ENCODE peak calls at places on chromosomes 2 and 18, in seven cellular contexts. W, U, M, N, T, B and A are unnamed samples. For H3K36me3, the result is how much of the 10 kb centered on the place peaks cover.

GRCh38 chr2:215772634-215773563 is 240.5 kb downstream of the MREG start:
- DNase-seq in W (no peak), U (no peak), M (no peak), N (no peak), T (no peak), B (no peak), A (no peak)

GRCh38 chr2:55581435-55581834 is 36.0 kb downstream of the PPP4R3B start:
- DNase-seq in W (no peak), U (no peak), M (no peak), N (no peak), T (no peak), B (peak), A (no peak)

GRCh38 chr2:45301307-45302010 is 292.2 kb upstream of the SIX2 start:
- DNase-seq in W (no peak), U (no peak), M (no peak), N (no peak), T (no peak), B (no peak), A (no peak)

GRCh38 chr2:705971-706511 is 28.8 kb upstream of the TMEM18 start:
- DNase-seq in W (no peak), U (no peak), M (no peak), N (no peak), T (no peak), B (no peak), A (no peak)

GRCh38 chr18:9861933-9862332 is 23.8 kb upstream of the TXNDC2 start:
- DNase-seq in W (no peak), U (no peak), M (no peak), N (no peak), T (no peak), B (no peak), A (no peak)

GRCh38 chr18:43863180-43863579 is 585.9 kb upstream of the SYT4 start:
- DNase-seq in W (peak), U (no peak), M (no peak), N (no peak), T (no peak), B (no peak), A (no peak)

GRCh38 chr2:213232649-213233437 is 51.4 kb upstream of the SPAG16 start:
- DNase-seq in W (no peak), U (peak), M (no peak), N (peak), T (no peak), B (no peak), A (no peak)

GRCh38 chr18:79982736-79983135 is 5.6 kb downstream of the TXNL4A start:
- DNase-seq in W (no peak), U (no peak), M (no peak), N (no peak), T (no peak), B (no peak), A (no peak)

GRCh38 chr2:145123606-145124005 is 603.7 kb upstream of the ZEB2 start:
- DNase-seq in W (no peak), U (no peak), M (peak), N (no peak), T (peak), B (no peak), A (no peak)

GRCh38 chr2:173583196-173583595 is 228.5 kb downstream of the CDCA7 start:
- DNase-seq in W (no peak), U (no peak), M (no peak), N (no peak), T (no peak), B (no peak), A (no peak)

GRCh38 chr18:59631583-59632181 is 65.5 kb downstream of the CCBE1 start:
- DNase-seq in W (no peak), U (no peak), M (no peak), N (no peak), T (no peak), B (peak), A (no peak)

GRCh38 chr2:64781991-64782390 is 128.3 kb upstream of the SERTAD2 start:
- DNase-seq in W (no peak), U (no peak), M (no peak), N (no peak), T (no peak), B (no peak), A (no peak)

GRCh38 chr2:172096661-172097547 is 5.8 kb downstream of the DLX2 start:
- DNase-seq in W (no peak), U (no peak), M (no peak), N (no peak), T (no peak), B (no peak), A (no peak)

GRCh38 chr2:226354434-226354833 is 445.2 kb downstream of the IRS1 start:
- DNase-seq in W (no peak), U (no peak), M (peak), N (no peak), T (no peak), B (no peak), A (no peak)

GRCh38 chr2:114192362-114192761 is 250.1 kb upstream of the DPP10 start:
- DNase-seq in W (no peak), U (no peak), M (no peak), N (no peak), T (no peak), B (no peak), A (no peak)

GRCh38 chr2:234919711-234920110 is 32.1 kb upstream of the SH3BP4 start:
- DNase-seq in W (no peak), U (no peak), M (no peak), N (no peak), T (no peak), B (no peak), A (no peak)

GRCh38 chr2:144785253-144785652 is 265.3 kb upstream of the ZEB2 start:
- DNase-seq in W (no peak), U (no peak), M (no peak), N (no peak), T (no peak), B (no peak), A (no peak)

GRCh38 chr2:170597705-170598420 is 117.3 kb upstream of the SP5 start:
- DNase-seq in W (no peak), U (no peak), M (no peak), N (no peak), T (no peak), B (no peak), A (no peak)

GRCh38 chr2:132588576-132588975 is 81.4 kb downstream of the LYPD1 start:
- DNase-seq in W (no peak), U (no peak), M (no peak), N (no peak), T (peak), B (no peak), A (peak)

GRCh38 chr2:165833156-165833555 is 39.1 kb upstream of the GALNT3 start:
- DNase-seq in W (no peak), U (no peak), M (no peak), N (no peak), T (no peak), B (no peak), A (no peak)

GRCh38 chr2:216194561-216194960 is 85.4 kb downstream of the XRCC5 start:
- DNase-seq in W (no peak), U (no peak), M (no peak), N (no peak), T (no peak), B (no peak), A (no peak)

GRCh38 chr18:3442894-3443293 is 7.1 kb upstream of the TGIF1 start:
- DNase-seq in W (peak), U (no peak), M (no peak), N (no peak), T (no peak), B (no peak), A (no peak)

DNA sequence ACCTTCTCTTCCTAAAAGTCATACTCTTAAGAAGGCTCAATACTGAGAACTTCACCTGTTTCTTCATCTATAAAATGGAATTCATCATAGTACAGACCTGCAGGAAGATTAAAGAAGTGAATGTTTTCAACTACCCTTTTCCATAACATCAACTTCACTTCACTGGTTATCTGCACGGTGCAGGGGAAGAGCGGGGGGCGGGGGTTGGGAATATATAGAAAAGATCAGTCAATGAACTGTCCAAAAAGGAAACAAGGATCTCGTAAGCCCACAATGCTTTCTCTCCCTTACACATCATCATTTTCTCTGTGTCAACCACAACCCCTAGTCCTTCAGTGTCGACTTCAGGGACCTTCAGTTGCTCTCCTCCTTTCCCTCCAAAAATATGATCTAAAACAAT is 5.1 kb downstream of the MBOAT2 start:
- DNase-seq in W (no peak), U (no peak), M (no peak), N (no peak), T (no peak), B (no peak), A (no peak)
- H3K27ac ChIP-seq in W (no peak), U (no peak), M (no peak), N (no peak), T (no peak), B (no peak), A (no peak)

GRCh38 chr2:138514173-138514572 is 12.6 kb downstream of the SPOPL start:
- DNase-seq in W (no peak), U (no peak), M (no peak), N (no peak), T (no peak), B (no peak), A (no peak)

GRCh38 chr2:138512672-138513071 is 11.1 kb downstream of the SPOPL start:
- DNase-seq in W (no peak), U (no peak), M (no peak), N (no peak), T (no peak), B (peak), A (no peak)

GRCh38 chr2:138515084-138515483 is 13.5 kb downstream of the SPOPL start:
- DNase-seq in W (no peak), U (no peak), M (no peak), N (no peak), T (no peak), B (peak), A (no peak)

GRCh38 chr2:138518860-138519259 is 17.3 kb downstream of the SPOPL start:
- DNase-seq in W (no peak), U (no peak), M (no peak), N (no peak), T (no peak), B (no peak), A (no peak)

GRCh38 chr2:138516030-138516704 is 14.6 kb downstream of the SPOPL start:
- DNase-seq in W (no peak), U (no peak), M (no peak), N (no peak), T (no peak), B (peak), A (no peak)
- TF ChIP-seq POLR2A in W (no peak), U (no peak), M (no peak), N (no peak), T (no peak), B (no peak), A (no peak)

GRCh38 chr2:160294339-160294803 is 94.3 kb upstream of the ITGB6 start:
- DNase-seq in W (peak), U (peak), M (peak), N (no peak), T (peak), B (no peak), A (no peak)

GRCh38 chr2:160291382-160291781 is 91.3 kb upstream of the ITGB6 start:
- DNase-seq in W (no peak), U (no peak), M (no peak), N (no peak), T (no peak), B (no peak), A (no peak)

GRCh38 chr2:160293401-160293911 is 93.4 kb upstream of the ITGB6 start:
- DNase-seq in W (no peak), U (no peak), M (no peak), N (no peak), T (no peak), B (no peak), A (no peak)

GRCh38 chr2:160290590-160290989 is 90.5 kb upstream of the ITGB6 start:
- DNase-seq in W (no peak), U (no peak), M (no peak), N (no peak), T (no peak), B (no peak), A (no peak)

DNA sequence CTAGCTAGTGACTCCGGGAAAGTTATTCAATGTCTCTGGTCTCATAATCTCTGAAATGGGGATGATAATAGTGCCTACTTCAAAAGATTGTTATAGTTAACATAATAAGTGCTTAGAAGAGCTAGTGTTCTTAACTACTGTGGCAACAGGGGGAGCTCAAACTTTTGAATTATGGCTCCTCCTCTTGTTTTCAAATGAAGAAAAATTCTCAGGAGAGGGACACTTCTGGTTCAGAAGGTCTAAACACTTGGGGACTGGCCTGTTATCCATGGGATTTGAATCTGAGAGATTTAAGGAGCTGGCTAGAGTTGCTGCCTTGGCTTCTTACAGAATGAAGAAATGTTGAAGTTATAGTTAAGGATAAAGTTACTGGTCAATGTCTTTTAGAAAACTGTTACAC is 92.2 kb upstream of the ITGB6 start:
- DNase-seq in W (no peak), U (no peak), M (no peak), N (no peak), T (no peak), B (peak), A (no peak)
- H3K36me3 ChIP-seq in W (under half), U (under half), M (half or more), N (under half), T (under half), B (under half), A (under half)

GRCh38 chr2:181348091-181348837 is 108.9 kb upstream of the ITGA4 start:
- DNase-seq in W (no peak), U (no peak), M (no peak), N (no peak), T (no peak), B (no peak), A (no peak)
- H3K27ac ChIP-seq in W (no peak), U (no peak), M (no peak), N (no peak), T (no peak), B (no peak), A (no peak)

GRCh38 chr2:197197808-197198409 is 112.7 kb downstream of the ANKRD44 start:
- DNase-seq in W (no peak), U (no peak), M (no peak), N (no peak), T (no peak), B (no peak), A (no peak)
- TF ChIP-seq POLR2A in W (no peak), U (no peak), M (no peak), N (no peak), T (no peak), B (no peak), A (no peak)

DNA sequence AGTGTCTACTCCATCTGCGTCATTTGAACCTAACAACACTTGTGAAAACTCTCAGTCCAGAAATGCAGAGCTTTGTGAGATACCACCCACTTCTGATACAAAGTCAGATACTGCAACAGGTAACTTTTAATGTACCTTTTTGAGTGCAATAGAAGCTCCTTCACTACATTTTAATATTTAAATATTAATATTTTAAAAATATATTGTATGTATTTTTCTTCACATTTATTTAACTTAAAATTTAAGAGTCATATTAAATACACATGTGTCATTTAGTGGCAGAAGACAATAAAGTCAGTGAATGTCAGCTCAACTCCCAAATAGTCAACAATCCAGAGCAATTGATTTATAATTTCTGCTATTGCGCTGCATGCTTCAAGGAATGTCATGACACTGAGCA is 13.9 kb downstream of the UBXN4 start:
- DNase-seq in W (no peak), U (no peak), M (no peak), N (no peak), T (no peak), B (no peak), A (no peak)
- H3K36me3 ChIP-seq in W (under half), U (under half), M (half or more), N (under half), T (under half), B (half or more), A (half or more)

DNA sequence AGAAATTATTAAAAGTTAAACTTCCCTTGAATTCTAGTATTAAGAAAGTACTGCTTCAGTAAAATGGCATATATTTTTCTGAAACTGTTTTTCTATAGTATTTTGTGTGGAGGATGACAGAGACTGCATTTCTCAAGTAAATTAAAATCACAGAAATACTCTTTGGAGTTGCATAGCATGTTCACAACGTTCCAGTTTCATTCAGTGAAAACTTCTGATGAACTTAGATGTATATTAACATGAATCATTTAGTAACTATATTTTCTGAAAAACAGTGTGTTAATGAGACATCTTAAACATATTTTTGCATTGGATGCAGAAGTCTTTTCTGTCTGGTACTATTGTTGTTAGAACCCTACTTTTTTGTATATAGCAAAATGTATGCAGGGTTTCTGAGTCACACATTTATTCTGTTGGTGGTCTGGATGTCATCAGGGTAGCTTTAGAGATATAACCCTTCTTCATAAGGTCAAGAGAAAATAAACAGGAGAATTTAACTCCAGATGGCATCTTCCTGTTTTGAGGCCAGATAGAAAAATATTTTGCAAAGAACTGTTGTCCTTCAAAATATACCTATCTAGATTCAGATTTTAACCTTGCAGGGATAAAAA is 5.1 kb downstream of the COL3A1 start:
- DNase-seq in W (no peak), U (no peak), M (no peak), N (no peak), T (no peak), B (no peak), A (no peak)
- H3K27ac ChIP-seq in W (no peak), U (peak), M (peak), N (no peak), T (no peak), B (no peak), A (peak)

GRCh38 chr2:241509408-241509784 is 1.0 kb upstream of the STK25 start:
- DNase-seq in W (no peak), U (no peak), M (no peak), N (no peak), T (no peak), B (no peak), A (peak)

GRCh38 chr2:241508240-241508509 is 209 bp downstream of the STK25 start:
- DNase-seq in W (peak), U (no peak), M (no peak), N (no peak), T (no peak), B (no peak), A (no peak)

GRCh38 chr2:241508510-241509407 is at the start of gene STK25:
- DNase-seq in W (peak), U (peak), M (peak), N (peak), T (peak), B (peak), A (peak)

GRCh38 chr2:241506793-241507429 is 1.5 kb downstream of the STK25 start:
- DNase-seq in W (no peak), U (no peak), M (no peak), N (peak), T (no peak), B (no peak), A (no peak)

DNA sequence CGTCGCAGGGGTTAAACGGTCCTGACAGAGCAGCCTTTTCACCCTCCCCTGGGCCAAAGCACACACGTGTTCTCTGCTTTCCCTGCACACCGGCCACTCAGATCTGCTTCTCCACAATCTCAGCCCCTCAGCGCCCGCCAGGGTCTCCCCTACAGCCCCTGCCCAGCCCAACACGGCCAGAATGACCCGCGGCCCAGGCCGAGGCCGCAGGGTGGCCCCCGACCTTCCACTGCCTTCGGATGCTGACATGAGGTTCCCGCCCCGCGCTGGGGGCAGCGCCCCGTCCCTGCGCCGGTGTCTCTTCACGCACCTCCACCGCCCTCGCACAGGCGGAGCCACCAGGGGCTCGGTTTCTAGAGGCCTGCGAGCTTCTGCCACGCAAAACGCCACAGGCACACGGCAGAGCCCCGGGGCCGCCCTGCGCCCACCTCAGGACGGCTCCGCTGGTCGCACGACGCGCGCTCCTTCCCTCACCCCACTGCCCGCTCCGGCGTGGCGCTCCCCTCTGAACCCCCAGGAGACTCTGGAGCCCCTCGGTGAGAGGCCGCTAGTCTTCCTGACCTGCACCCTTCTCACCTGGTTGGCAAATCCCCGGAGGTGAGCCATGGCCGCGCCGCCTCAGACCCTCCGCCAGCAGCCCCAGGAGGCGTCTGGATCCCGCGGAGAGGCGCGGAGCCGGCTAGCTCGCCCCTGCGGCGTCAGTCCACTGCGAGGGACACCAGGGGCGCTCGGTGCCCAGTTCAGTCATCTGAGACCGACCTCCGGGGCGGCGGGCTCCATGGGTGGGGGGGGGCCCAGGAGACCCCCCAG is 749 bp downstream of the STK25 start:
- DNase-seq in W (peak), U (peak), M (no peak), N (peak), T (no peak), B (peak), A (no peak)
- TF ChIP-seq POLR2A in W (no peak), U (no peak), M (no peak), N (no peak), T (no peak), B (no peak), A (no peak)

DNA sequence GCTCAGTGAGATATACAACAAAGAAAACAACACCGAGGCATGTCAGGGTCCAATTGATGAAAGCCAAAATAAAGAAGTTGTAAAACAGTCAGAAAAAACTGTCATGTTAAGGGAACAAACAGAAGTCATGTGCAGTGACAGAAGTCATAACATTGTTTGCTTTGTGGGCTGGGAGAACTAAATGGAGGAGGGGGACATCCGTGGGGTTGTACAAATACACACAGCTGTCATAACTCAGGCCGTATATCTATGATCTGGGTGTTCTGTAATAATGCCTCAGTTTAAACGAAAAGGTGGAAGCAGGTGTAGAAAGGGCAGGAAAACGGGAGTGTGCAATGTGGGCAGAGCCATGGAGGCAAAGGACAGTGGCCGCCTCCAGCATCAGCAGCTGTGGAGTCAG is 27.3 kb downstream of the TIMM21 start:
- DNase-seq in W (no peak), U (no peak), M (no peak), N (no peak), T (no peak), B (no peak), A (no peak)
- H3K36me3 ChIP-seq in W (under half), U (under half), M (under half), N (under half), T (under half), B (under half), A (under half)